ENCODE peak calls at places on chromosomes 12 and 14, in five cellular contexts. T is AG04450, B is HL-60, X is left lung, O is upper lobe of right lung. E is an unnamed sample.

GRCh38 chr14:64118892-64119291 is 175.3 kb downstream of the ESR2 start:
- DNase-seq in X (no peak), O (no peak), B (no peak), T (no peak), E (no peak)

GRCh38 chr12:90099288-90099687 is 390.6 kb upstream of the ATP2B1 start:
- DNase-seq in T (no peak), B (no peak), X (no peak), O (no peak), E (no peak)

GRCh38 chr12:59657266-59657665 is 61.4 kb downstream of the SLC16A7 start:
- DNase-seq in B (no peak), O (no peak), X (no peak), T (no peak), E (no peak)

GRCh38 chr12:57693317-57693658 is 644 bp upstream of the OS9 start:
- DNase-seq in T (no peak), B (no peak), X (no peak), O (no peak), E (no peak)

GRCh38 chr12:101407438-101408345 is at the start of gene ARL1:
- DNase-seq in B (peak; percentile 89), O (peak; percentile 95), T (peak; percentile 73), X (peak; percentile 95), E (peak; percentile 89)

GRCh38 chr14:37082431-37082830 is 90.0 kb downstream of the SLC25A21 start:
- DNase-seq in T (no peak), O (no peak), B (no peak), X (no peak), E (no peak)

GRCh38 chr12:53975816-53976152 is 1.0 kb upstream of the HOTAIR start:
- DNase-seq in X (no peak), O (no peak), T (no peak), B (no peak), E (no peak)

GRCh38 chr14:100692859-100693558 is 33.7 kb upstream of the DLK1 start:
- DNase-seq in O (peak; percentile 77), T (peak; percentile 33), B (no peak), X (peak; percentile 85), E (no peak)

GRCh38 chr12:15756822-15757221 is 32.4 kb downstream of the EPS8 start:
- DNase-seq in O (no peak), X (no peak), T (no peak), B (no peak), E (no peak)

GRCh38 chr12:40693503-40693863 is 1.2 kb downstream of the CNTN1 start:
- DNase-seq in X (no peak), B (no peak), O (no peak), T (no peak), E (peak; percentile 26)

GRCh38 chr14:20603813-20604212 is 12.6 kb upstream of the RNASE12 start:
- DNase-seq in X (no peak), T (no peak), O (no peak), B (peak; percentile 39), E (no peak)

GRCh38 chr12:30047499-30048262 is 263.9 kb upstream of the TMTC1 start:
- DNase-seq in O (no peak), T (no peak), X (no peak), B (no peak), E (no peak)

DNA sequence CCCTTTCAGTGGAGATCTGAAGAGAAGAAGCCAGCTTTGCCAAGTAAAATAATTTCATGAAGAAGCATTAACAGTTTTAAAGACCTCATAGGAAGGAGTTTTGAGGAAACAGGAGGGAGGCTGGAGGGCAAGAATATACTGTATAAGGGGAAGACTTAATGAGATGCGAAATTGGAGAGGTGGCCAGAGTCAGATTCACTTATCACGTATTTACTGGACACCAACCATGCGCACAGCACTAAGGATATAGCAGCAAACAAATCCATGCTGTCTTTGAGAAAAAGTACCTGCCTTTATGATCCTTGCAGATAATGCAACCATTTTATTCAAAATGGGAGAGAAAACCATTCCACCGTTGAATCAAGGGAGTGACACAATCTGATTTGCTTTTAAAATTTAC is 100.3 kb downstream of the ERC1 start:
- DNase-seq in X (no peak), O (no peak), B (no peak), T (no peak), E (no peak)
- H3K27ac ChIP-seq in X (no peak overlapping the region), O (no peak overlapping the region), B (no peak overlapping the region), T (no peak overlapping the region), E (no peak overlapping the region)

GRCh38 chr14:68040633-68041369 is 221.2 kb downstream of the RAD51B start:
- DNase-seq in T (no peak), O (no peak), X (no peak), B (no peak), E (no peak)

GRCh38 chr14:68042002-68042401 is 222.4 kb downstream of the RAD51B start:
- DNase-seq in X (no peak), T (no peak), O (no peak), B (no peak), E (no peak)

GRCh38 chr14:68042591-68043210 is 223.1 kb downstream of the RAD51B start:
- DNase-seq in B (no peak), X (no peak), T (no peak), O (no peak), E (no peak)

GRCh38 chr14:68047910-68048309 is 228.3 kb downstream of the RAD51B start:
- DNase-seq in O (no peak), X (no peak), B (no peak), T (peak; percentile 6), E (no peak)

GRCh38 chr14:68043752-68044151 is 224.2 kb downstream of the RAD51B start:
- DNase-seq in B (no peak), T (no peak), X (no peak), O (no peak), E (no peak)
- H3K27ac ChIP-seq in B (no peak overlapping the region), T (no peak overlapping the region), X (no peak overlapping the region), O (no peak overlapping the region), E (no peak overlapping the region)

GRCh38 chr14:34700622-34701130 is 13.7 kb downstream of the CFL2 start:
- DNase-seq in B (no peak), X (no peak), O (no peak), T (no peak), E (no peak)
- H3K27ac ChIP-seq in B (no peak overlapping the region), X (no peak overlapping the region), O (no peak overlapping the region), T (no peak overlapping the region), E (peak overlapping the region; percentile 61)

GRCh38 chr14:77950371-77950770 is 150.5 kb downstream of the ADCK1 start:
- DNase-seq in B (no peak), T (no peak), X (no peak), O (no peak), E (no peak)

GRCh38 chr14:77947372-77947771 is 147.5 kb downstream of the ADCK1 start:
- DNase-seq in T (no peak), X (no peak), O (no peak), B (no peak), E (no peak)
- H3K27ac ChIP-seq in T (no peak overlapping the region), X (no peak overlapping the region), O (no peak overlapping the region), B (no peak overlapping the region), E (no peak overlapping the region)